ENCODE peak calls at places on chromosome 19, in eight cellular contexts. T is bronchial epithelial cell, H is lower leg skin, S is heart left ventricle, M is cardiac muscle cell, V is kidney epithelial cell, U is colonic mucosa, A is cardiac fibroblast. G is an unnamed sample.

GRCh38 chr19:12778020-12778904 is 2.9 kb upstream of the HOOK2 start:
- DNase-seq in T (peak; percentile 60), H (peak; percentile 70), U (peak; percentile 74), M (peak; percentile 73), V (no peak), S (peak; percentile 86), A (peak; percentile 92), G (no peak)

GRCh38 chr19:11233073-11233472 is 6.3 kb upstream of the ANGPTL8 start:
- DNase-seq in S (no peak), M (no peak), T (no peak), U (no peak), A (no peak), H (no peak), V (no peak), G (no peak)

GRCh38 chr19:42596391-42597071 is 1.8 kb upstream of the CEACAM8 start:
- DNase-seq in H (no peak), V (no peak), U (peak; percentile 36), S (no peak), A (peak; percentile 20), M (peak; percentile 30), T (peak; percentile 8), G (no peak)

GRCh38 chr19:51531349-51532315 is at the start of gene SIGLEC6:
- DNase-seq in M (no peak), A (no peak), H (peak; percentile 49), T (no peak), S (peak; percentile 49), U (peak; percentile 30), V (no peak), G (no peak)

GRCh38 chr19:48123907-48124675 is 13.5 kb upstream of the PLA2G4C start:
- DNase-seq in M (no peak), V (peak; percentile 60), U (no peak), A (peak; percentile 51), T (peak; percentile 96), S (no peak), H (no peak), G (peak; percentile 78)

GRCh38 chr19:12772323-12772722 is 3.0 kb downstream of the HOOK2 start:
- DNase-seq in H (no peak), U (no peak), A (peak; percentile 21), M (no peak), V (no peak), S (peak; percentile 78), T (no peak), G (no peak)

GRCh38 chr19:35563207-35563829 is at the start of gene ATP4A:
- DNase-seq in M (no peak), S (no peak), H (no peak), U (no peak), A (no peak), T (no peak), V (no peak), G (no peak)

GRCh38 chr19:13036366-13036976 is 41.2 kb downstream of the NFIX start:
- DNase-seq in A (peak; percentile 76), M (no peak), U (peak; percentile 79), V (no peak), S (no peak), T (peak; percentile 80), H (no peak), G (no peak)

GRCh38 chr19:47637550-47637949 is 28.6 kb downstream of the BICRA start:
- DNase-seq in U (no peak), T (no peak), V (no peak), S (no peak), A (peak; percentile 76), H (no peak), M (no peak), G (no peak)

GRCh38 chr19:38455031-38455430 is 21.5 kb downstream of the RYR1 start:
- DNase-seq in V (no peak), U (no peak), M (peak; percentile 79), T (peak; percentile 6), H (no peak), A (peak; percentile 10), S (no peak), G (no peak)

GRCh38 chr19:15169541-15170285 is 31.1 kb downstream of the NOTCH3 start:
- DNase-seq in M (no peak), V (no peak), U (no peak), T (no peak), S (no peak), H (no peak), A (no peak), G (no peak)

GRCh38 chr19:46913852-46914430 is 53.1 kb downstream of the ARHGAP35 start:
- DNase-seq in S (no peak), V (no peak), H (no peak), T (peak; percentile 45), U (no peak), M (no peak), A (peak; percentile 39), G (no peak)

DNA sequence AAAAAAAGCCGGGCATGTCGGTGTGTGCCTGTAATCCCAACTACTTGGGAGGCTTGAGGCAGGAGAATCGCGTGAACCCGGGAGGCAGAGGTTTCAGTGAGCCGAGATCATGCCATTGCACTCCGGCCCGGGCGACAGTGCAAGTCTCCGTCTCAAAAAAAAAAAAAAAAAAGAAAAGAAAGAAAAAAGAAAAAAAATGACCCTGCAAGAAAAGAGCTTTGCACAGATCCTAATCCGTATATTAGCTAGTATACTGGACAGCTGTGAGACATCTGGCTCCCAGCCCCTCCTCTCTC is 1.0 kb upstream of the AKT2 start:
- DNase-seq in T (no peak), S (no peak), M (no peak), A (no peak), U (no peak), H (no peak), V (no peak), G (no peak)
- H3K4me3 ChIP-seq in T (no peak overlapping the region), S (peak overlapping the region; percentile 82), M (no peak overlapping the region), A (no peak overlapping the region), U (no peak overlapping the region), H (no peak overlapping the region), V (no peak overlapping the region), G (no peak overlapping the region)

DNA sequence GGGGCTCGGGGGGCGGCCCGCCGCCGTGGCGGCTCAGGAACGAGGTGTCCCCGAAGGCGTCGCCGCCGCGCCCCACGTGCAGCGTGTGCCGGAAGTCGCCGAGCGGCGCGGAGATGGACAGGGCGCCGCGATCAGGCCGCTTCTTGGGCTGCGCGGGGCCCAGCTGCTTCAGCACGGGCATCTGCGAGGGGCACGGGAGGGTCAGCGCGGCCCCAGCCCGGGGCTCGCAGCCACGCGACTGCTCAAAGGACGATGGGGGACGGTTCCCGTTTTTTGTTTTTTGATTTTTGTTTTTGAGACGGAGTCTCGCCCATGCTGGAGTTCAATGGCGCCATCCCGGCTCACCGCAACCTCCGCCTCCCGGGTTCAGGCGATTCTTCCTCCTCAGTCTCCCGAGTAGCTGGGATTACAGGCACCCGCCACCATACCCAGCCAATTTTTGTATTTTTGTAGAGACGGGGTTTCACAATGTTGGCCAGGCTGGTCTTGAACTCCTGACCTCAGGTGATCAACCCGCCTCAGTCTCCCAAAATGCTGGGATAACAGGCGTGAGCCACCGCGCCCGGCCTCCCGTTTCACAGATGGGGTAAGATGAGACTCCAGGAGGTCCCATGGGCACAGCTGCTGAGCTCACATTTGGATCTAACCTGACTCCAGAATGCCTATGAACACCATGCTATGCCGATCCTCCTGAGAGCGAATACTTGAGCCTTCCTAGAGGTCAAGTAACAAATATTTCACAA is 2.0 kb upstream of the LENG9 start:
- DNase-seq in M (no peak), U (peak; percentile 34), T (no peak), V (no peak), S (no peak), A (no peak), H (no peak), G (no peak)
- TF ChIP-seq CTCF in M (no peak), U (no peak), T (no peak), V (no peak), S (no peak), A (no peak), H (no peak), G (no peak)

GRCh38 chr19:906480-906879 is 6.5 kb downstream of the R3HDM4 start:
- DNase-seq in V (no peak), M (no peak), U (no peak), H (no peak), A (no peak), S (no peak), T (no peak), G (no peak)

GRCh38 chr19:912181-913079 is 589 bp downstream of the R3HDM4 start:
- DNase-seq in T (no peak), H (no peak), A (no peak), S (no peak), V (no peak), M (no peak), U (no peak), G (no peak)

GRCh38 chr19:907183-907853 is 5.7 kb downstream of the R3HDM4 start:
- DNase-seq in M (no peak), V (no peak), A (no peak), S (no peak), U (no peak), H (no peak), T (no peak), G (no peak)

GRCh38 chr19:913080-913748 is at the start of gene R3HDM4:
- DNase-seq in S (peak; percentile 91), T (no peak), M (peak; percentile 83), H (peak; percentile 58), V (no peak), A (peak; percentile 71), U (peak; percentile 86), G (no peak)

GRCh38 chr19:911197-912033 is 1.6 kb downstream of the R3HDM4 start:
- DNase-seq in S (no peak), A (no peak), M (no peak), U (no peak), T (no peak), V (no peak), H (no peak), G (no peak)
- H3K4me3 ChIP-seq in S (no peak overlapping the region), A (peak overlapping the region; percentile 38), M (no peak overlapping the region), U (no peak overlapping the region), T (peak overlapping the region; percentile 88), V (no peak overlapping the region), H (no peak overlapping the region), G (peak overlapping the region; percentile 26)

GRCh38 chr19:56664511-56664910 is 7.0 kb downstream of the ZNF835 start:
- DNase-seq in T (no peak), H (no peak), U (no peak), S (no peak), M (no peak), V (no peak), A (no peak), G (no peak)

GRCh38 chr19:56663931-56664500 is 7.5 kb downstream of the ZNF835 start:
- DNase-seq in V (no peak), M (no peak), A (no peak), U (no peak), H (no peak), S (no peak), T (no peak), G (no peak)

GRCh38 chr19:56661248-56661647 is 10.3 kb downstream of the ZNF835 start:
- DNase-seq in U (no peak), M (no peak), V (no peak), H (no peak), S (no peak), A (no peak), T (no peak), G (no peak)

DNA sequence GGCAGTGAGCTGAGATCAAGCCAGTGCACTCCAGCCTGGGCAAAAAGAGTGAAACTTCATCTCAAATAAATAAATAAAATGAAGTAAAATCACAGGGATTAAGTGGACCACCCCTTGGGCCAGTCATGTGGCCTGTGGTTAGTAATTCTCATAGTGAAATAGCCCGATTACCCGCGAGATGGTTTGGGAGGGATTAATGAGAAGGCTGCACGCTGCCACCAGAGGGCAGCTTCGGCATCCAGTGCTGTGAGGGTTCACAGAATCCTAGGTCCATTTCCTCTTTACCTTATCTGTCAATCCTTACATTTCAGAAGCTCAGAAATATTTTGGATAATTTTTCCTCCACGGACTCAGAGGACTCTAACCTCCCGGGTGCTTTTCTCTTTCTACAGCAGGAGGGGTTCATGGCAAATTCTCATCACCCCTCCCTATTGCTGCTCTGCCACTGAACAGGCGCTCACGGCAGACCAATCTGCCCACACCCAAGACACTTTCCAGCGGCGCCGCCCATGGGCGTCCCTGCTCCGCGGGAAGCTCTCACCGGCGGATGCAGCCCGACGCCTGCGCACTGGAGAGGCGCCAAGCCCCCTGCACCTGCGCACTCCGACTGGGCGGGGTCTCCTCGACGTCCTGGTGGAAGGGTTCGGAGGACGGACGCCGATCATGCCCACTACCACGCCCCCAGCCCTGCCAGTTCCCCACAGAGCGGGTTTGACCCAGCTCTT is 11.0 kb downstream of the ZNF835 start:
- DNase-seq in S (peak; percentile 33), T (no peak), M (no peak), A (no peak), H (no peak), U (no peak), V (no peak), G (no peak)
- TF ChIP-seq CTCF in S (peak; percentile 36), T (no peak), M (no peak), A (peak; percentile 12), H (no peak), U (no peak), V (no peak), G (no peak)